ENCODE peak calls at places on chromosomes 2 and 18, in seven cellular contexts. One of them, this sample, is unnamed.

GRCh38 chr2:53994735-53995538 is 24.1 kb upstream of the PSME4 start:
- DNase-seq in dorsolateral prefrontal cortex: no peak
- DNase-seq in NCI-H345: no peak
- DNase-seq in left cardiac atrium: no peak
- DNase-seq in posterior cingulate gyrus: no peak
- DNase-seq in H4: no peak
- DNase-seq in foreskin fibroblast: no peak
- DNase-seq in this sample: no peak

GRCh38 chr2:1140389-1141003 is 189.8 kb downstream of the SNTG2 start:
- DNase-seq in NCI-H345: peak; percentile 9
- DNase-seq in dorsolateral prefrontal cortex: no peak
- DNase-seq in foreskin fibroblast: no peak
- DNase-seq in posterior cingulate gyrus: no peak
- DNase-seq in left cardiac atrium: no peak
- DNase-seq in H4: no peak
- DNase-seq in this sample: peak; percentile 56

GRCh38 chr18:60174832-60175231 is 197.7 kb downstream of the MC4R start:
- DNase-seq in NCI-H345: no peak
- DNase-seq in dorsolateral prefrontal cortex: no peak
- DNase-seq in left cardiac atrium: no peak
- DNase-seq in foreskin fibroblast: no peak
- DNase-seq in posterior cingulate gyrus: no peak
- DNase-seq in H4: no peak
- DNase-seq in this sample: no peak

GRCh38 chr18:468841-469796 is 31.4 kb downstream of the COLEC12 start:
- DNase-seq in H4: peak; percentile 26
- DNase-seq in posterior cingulate gyrus: no peak
- DNase-seq in left cardiac atrium: no peak
- DNase-seq in dorsolateral prefrontal cortex: no peak
- DNase-seq in foreskin fibroblast: no peak
- DNase-seq in NCI-H345: no peak
- DNase-seq in this sample: peak; percentile 51

GRCh38 chr18:7545734-7546133 is 21.4 kb upstream of the PTPRM start:
- DNase-seq in H4: no peak
- DNase-seq in dorsolateral prefrontal cortex: no peak
- DNase-seq in NCI-H345: no peak
- DNase-seq in foreskin fibroblast: no peak
- DNase-seq in posterior cingulate gyrus: no peak
- DNase-seq in left cardiac atrium: no peak
- DNase-seq in this sample: peak; percentile 30

GRCh38 chr2:236399409-236399808 is 135.2 kb upstream of the ASB18 start:
- DNase-seq in H4: no peak
- DNase-seq in foreskin fibroblast: no peak
- DNase-seq in dorsolateral prefrontal cortex: no peak
- DNase-seq in NCI-H345: no peak
- DNase-seq in posterior cingulate gyrus: no peak
- DNase-seq in left cardiac atrium: no peak
- DNase-seq in this sample: no peak

GRCh38 chr18:39480494-39481245 is 1915.1 kb upstream of the CELF4 start:
- DNase-seq in left cardiac atrium: no peak
- DNase-seq in dorsolateral prefrontal cortex: no peak
- DNase-seq in foreskin fibroblast: no peak
- DNase-seq in H4: no peak
- DNase-seq in posterior cingulate gyrus: no peak
- DNase-seq in NCI-H345: no peak
- DNase-seq in this sample: no peak

GRCh38 chr2:14633031-14633430 is 514 bp downstream of the LRATD1 start:
- DNase-seq in foreskin fibroblast: no peak
- DNase-seq in H4: no peak
- DNase-seq in dorsolateral prefrontal cortex: no peak
- DNase-seq in NCI-H345: peak; percentile 80
- DNase-seq in left cardiac atrium: no peak
- DNase-seq in posterior cingulate gyrus: no peak
- DNase-seq in this sample: peak; percentile 61

GRCh38 chr2:233063269-233063975 is 3.3 kb downstream of the INPP5D start:
- DNase-seq in foreskin fibroblast: no peak
- DNase-seq in NCI-H345: no peak
- DNase-seq in posterior cingulate gyrus: no peak
- DNase-seq in H4: no peak
- DNase-seq in left cardiac atrium: no peak
- DNase-seq in dorsolateral prefrontal cortex: no peak
- DNase-seq in this sample: no peak

GRCh38 chr2:231059756-231060155 is 3.1 kb downstream of the PSMD1 start:
- DNase-seq in H4: no peak
- DNase-seq in posterior cingulate gyrus: no peak
- DNase-seq in foreskin fibroblast: no peak
- DNase-seq in NCI-H345: no peak
- DNase-seq in left cardiac atrium: no peak
- DNase-seq in dorsolateral prefrontal cortex: no peak
- DNase-seq in this sample: no peak

GRCh38 chr2:232327089-232328037 is 51.2 kb upstream of the ALPP start:
- DNase-seq in posterior cingulate gyrus: no peak
- DNase-seq in foreskin fibroblast: peak; percentile 33
- DNase-seq in left cardiac atrium: peak; percentile 71
- DNase-seq in NCI-H345: peak; percentile 41
- DNase-seq in dorsolateral prefrontal cortex: peak; percentile 73
- DNase-seq in H4: peak; percentile 42
- DNase-seq in this sample: peak; percentile 80

GRCh38 chr2:46776687-46777327 is 138.8 kb downstream of the MCFD2 start:
- DNase-seq in dorsolateral prefrontal cortex: no peak
- DNase-seq in left cardiac atrium: peak; percentile 62
- DNase-seq in NCI-H345: peak; percentile 8
- DNase-seq in H4: peak; percentile 30
- DNase-seq in foreskin fibroblast: peak; percentile 59
- DNase-seq in posterior cingulate gyrus: no peak
- DNase-seq in this sample: peak; percentile 81

GRCh38 chr18:27763341-27763740 is 413.6 kb downstream of the CDH2 start:
- DNase-seq in H4: no peak
- DNase-seq in left cardiac atrium: no peak
- DNase-seq in NCI-H345: no peak
- DNase-seq in foreskin fibroblast: no peak
- DNase-seq in dorsolateral prefrontal cortex: no peak
- DNase-seq in posterior cingulate gyrus: no peak
- DNase-seq in this sample: no peak

GRCh38 chr2:67825476-67825875 is 237.3 kb downstream of the C1D start:
- DNase-seq in H4: peak; percentile 17
- DNase-seq in posterior cingulate gyrus: no peak
- DNase-seq in NCI-H345: no peak
- DNase-seq in left cardiac atrium: no peak
- DNase-seq in foreskin fibroblast: peak; percentile 48
- DNase-seq in dorsolateral prefrontal cortex: no peak
- DNase-seq in this sample: no peak

GRCh38 chr2:13652531-13653313 is 936.0 kb downstream of the TRIB2 start:
- DNase-seq in foreskin fibroblast: peak; percentile 30
- DNase-seq in NCI-H345: no peak
- DNase-seq in posterior cingulate gyrus: no peak
- DNase-seq in dorsolateral prefrontal cortex: no peak
- DNase-seq in H4: peak; percentile 40
- DNase-seq in left cardiac atrium: no peak
- DNase-seq in this sample: peak; percentile 8

GRCh38 chr18:28075501-28075900 is 101.4 kb downstream of the CDH2 start:
- DNase-seq in NCI-H345: no peak
- DNase-seq in left cardiac atrium: no peak
- DNase-seq in foreskin fibroblast: no peak
- DNase-seq in posterior cingulate gyrus: no peak
- DNase-seq in dorsolateral prefrontal cortex: no peak
- DNase-seq in H4: no peak
- DNase-seq in this sample: no peak

GRCh38 chr2:61109291-61109690 is 43.6 kb downstream of the SANBR start:
- DNase-seq in posterior cingulate gyrus: no peak
- DNase-seq in left cardiac atrium: no peak
- DNase-seq in H4: no peak
- DNase-seq in dorsolateral prefrontal cortex: no peak
- DNase-seq in foreskin fibroblast: peak; percentile 10
- DNase-seq in NCI-H345: no peak
- DNase-seq in this sample: no peak

GRCh38 chr18:8139971-8140406 is 469.2 kb upstream of the RAB12 start:
- DNase-seq in dorsolateral prefrontal cortex: no peak
- DNase-seq in foreskin fibroblast: peak; percentile 72
- DNase-seq in H4: no peak
- DNase-seq in left cardiac atrium: peak; percentile 33
- DNase-seq in posterior cingulate gyrus: no peak
- DNase-seq in NCI-H345: no peak
- DNase-seq in this sample: no peak

GRCh38 chr2:105929506-105929905 is 184.8 kb downstream of the NCK2 start:
- DNase-seq in foreskin fibroblast: no peak
- DNase-seq in H4: no peak
- DNase-seq in posterior cingulate gyrus: no peak
- DNase-seq in left cardiac atrium: peak; percentile 34
- DNase-seq in dorsolateral prefrontal cortex: no peak
- DNase-seq in NCI-H345: peak; percentile 17
- DNase-seq in this sample: no peak

GRCh38 chr2:185402474-185402873 is 336.1 kb upstream of the FSIP2 start:
- DNase-seq in NCI-H345: no peak
- DNase-seq in H4: no peak
- DNase-seq in left cardiac atrium: no peak
- DNase-seq in posterior cingulate gyrus: no peak
- DNase-seq in foreskin fibroblast: no peak
- DNase-seq in dorsolateral prefrontal cortex: no peak
- DNase-seq in this sample: no peak

GRCh38 chr2:238940806-238941205 is 92.9 kb downstream of the TWIST2 start:
- DNase-seq in foreskin fibroblast: no peak
- DNase-seq in left cardiac atrium: no peak
- DNase-seq in posterior cingulate gyrus: no peak
- DNase-seq in H4: no peak
- DNase-seq in NCI-H345: no peak
- DNase-seq in dorsolateral prefrontal cortex: no peak
- DNase-seq in this sample: no peak

GRCh38 chr2:1306029-1306686 is 107.1 kb upstream of the TPO start:
- DNase-seq in NCI-H345: no peak
- DNase-seq in left cardiac atrium: no peak
- DNase-seq in foreskin fibroblast: no peak
- DNase-seq in dorsolateral prefrontal cortex: no peak
- DNase-seq in H4: no peak
- DNase-seq in posterior cingulate gyrus: no peak
- DNase-seq in this sample: peak; percentile 90

GRCh38 chr18:3058328-3059191 is 45.6 kb upstream of the LPIN2 start:
- DNase-seq in foreskin fibroblast: no peak
- DNase-seq in dorsolateral prefrontal cortex: no peak
- DNase-seq in left cardiac atrium: no peak
- DNase-seq in H4: no peak
- DNase-seq in posterior cingulate gyrus: no peak
- DNase-seq in NCI-H345: no peak
- DNase-seq in this sample: no peak

GRCh38 chr2:10818986-10819385 is 6.4 kb upstream of the PDIA6 start:
- DNase-seq in NCI-H345: no peak
- DNase-seq in foreskin fibroblast: no peak
- DNase-seq in left cardiac atrium: no peak
- DNase-seq in H4: no peak
- DNase-seq in dorsolateral prefrontal cortex: no peak
- DNase-seq in posterior cingulate gyrus: no peak
- DNase-seq in this sample: no peak

GRCh38 chr2:43071629-43072550 is 154.5 kb downstream of the ZFP36L2 start:
- DNase-seq in foreskin fibroblast: peak; percentile 51
- DNase-seq in posterior cingulate gyrus: no peak
- DNase-seq in H4: no peak
- DNase-seq in NCI-H345: no peak
- DNase-seq in left cardiac atrium: peak; percentile 56
- DNase-seq in dorsolateral prefrontal cortex: no peak
- DNase-seq in this sample: no peak

GRCh38 chr2:70664525-70664924 is 103.5 kb downstream of the ADD2 start:
- DNase-seq in left cardiac atrium: no peak
- DNase-seq in H4: no peak
- DNase-seq in NCI-H345: no peak
- DNase-seq in dorsolateral prefrontal cortex: no peak
- DNase-seq in foreskin fibroblast: no peak
- DNase-seq in posterior cingulate gyrus: no peak
- DNase-seq in this sample: no peak

GRCh38 chr18:6370886-6371635 is 43.6 kb downstream of the L3MBTL4 start:
- DNase-seq in H4: peak; percentile 56
- DNase-seq in posterior cingulate gyrus: no peak
- DNase-seq in left cardiac atrium: peak; percentile 36
- DNase-seq in dorsolateral prefrontal cortex: no peak
- DNase-seq in foreskin fibroblast: no peak
- DNase-seq in NCI-H345: peak; percentile 96
- DNase-seq in this sample: no peak

GRCh38 chr18:61651880-61652268 is 240.9 kb downstream of the RNF152 start:
- DNase-seq in NCI-H345: peak; percentile 56
- DNase-seq in foreskin fibroblast: no peak
- DNase-seq in H4: no peak
- DNase-seq in dorsolateral prefrontal cortex: no peak
- DNase-seq in posterior cingulate gyrus: no peak
- DNase-seq in left cardiac atrium: no peak
- DNase-seq in this sample: no peak

GRCh38 chr2:200288670-200289429 is 17.6 kb upstream of the SPATS2L start:
- DNase-seq in H4: peak; percentile 70
- DNase-seq in foreskin fibroblast: peak; percentile 93
- DNase-seq in dorsolateral prefrontal cortex: no peak
- DNase-seq in left cardiac atrium: no peak
- DNase-seq in NCI-H345: no peak
- DNase-seq in posterior cingulate gyrus: no peak
- DNase-seq in this sample: peak; percentile 14

GRCh38 chr2:104976603-104977120 is 61.2 kb upstream of the MRPS9 start:
- DNase-seq in posterior cingulate gyrus: no peak
- DNase-seq in left cardiac atrium: no peak
- DNase-seq in NCI-H345: no peak
- DNase-seq in H4: peak; percentile 38
- DNase-seq in dorsolateral prefrontal cortex: no peak
- DNase-seq in foreskin fibroblast: no peak
- DNase-seq in this sample: peak; percentile 41

GRCh38 chr2:128172191-128172590 is 81.2 kb downstream of the UGGT1 start:
- DNase-seq in NCI-H345: no peak
- DNase-seq in dorsolateral prefrontal cortex: no peak
- DNase-seq in H4: peak; percentile 10
- DNase-seq in left cardiac atrium: no peak
- DNase-seq in posterior cingulate gyrus: no peak
- DNase-seq in foreskin fibroblast: no peak
- DNase-seq in this sample: peak; percentile 26

GRCh38 chr2:67471681-67472080 is 74.5 kb downstream of the ETAA1 start:
- DNase-seq in foreskin fibroblast: no peak
- DNase-seq in dorsolateral prefrontal cortex: no peak
- DNase-seq in posterior cingulate gyrus: no peak
- DNase-seq in H4: no peak
- DNase-seq in left cardiac atrium: no peak
- DNase-seq in NCI-H345: no peak
- DNase-seq in this sample: no peak

GRCh38 chr2:213238753-213239591 is 45.3 kb upstream of the SPAG16 start:
- DNase-seq in left cardiac atrium: peak; percentile 27
- DNase-seq in H4: peak; percentile 27
- DNase-seq in dorsolateral prefrontal cortex: no peak
- DNase-seq in NCI-H345: no peak
- DNase-seq in foreskin fibroblast: peak; percentile 87
- DNase-seq in posterior cingulate gyrus: no peak
- DNase-seq in this sample: no peak

GRCh38 chr2:43569921-43570320 is 25.9 kb downstream of the THADA start:
- DNase-seq in left cardiac atrium: no peak
- DNase-seq in NCI-H345: no peak
- DNase-seq in dorsolateral prefrontal cortex: no peak
- DNase-seq in H4: no peak
- DNase-seq in posterior cingulate gyrus: no peak
- DNase-seq in foreskin fibroblast: no peak
- DNase-seq in this sample: no peak

GRCh38 chr2:218754201-218754600 is 27.7 kb upstream of the CYP27A1 start:
- DNase-seq in posterior cingulate gyrus: no peak
- DNase-seq in NCI-H345: no peak
- DNase-seq in dorsolateral prefrontal cortex: no peak
- DNase-seq in H4: no peak
- DNase-seq in foreskin fibroblast: no peak
- DNase-seq in left cardiac atrium: no peak
- DNase-seq in this sample: no peak

GRCh38 chr2:37698931-37699481 is 27.6 kb upstream of the CDC42EP3 start:
- DNase-seq in dorsolateral prefrontal cortex: no peak
- DNase-seq in foreskin fibroblast: no peak
- DNase-seq in posterior cingulate gyrus: no peak
- DNase-seq in NCI-H345: no peak
- DNase-seq in left cardiac atrium: no peak
- DNase-seq in H4: no peak
- DNase-seq in this sample: no peak

GRCh38 chr18:24567199-24567598 is 106.8 kb downstream of the HRH4 start:
- DNase-seq in posterior cingulate gyrus: no peak
- DNase-seq in left cardiac atrium: no peak
- DNase-seq in dorsolateral prefrontal cortex: no peak
- DNase-seq in H4: peak; percentile 10
- DNase-seq in foreskin fibroblast: no peak
- DNase-seq in NCI-H345: no peak
- DNase-seq in this sample: peak; percentile 85

GRCh38 chr2:133936601-133937000 is 317.3 kb upstream of the MGAT5 start:
- DNase-seq in posterior cingulate gyrus: no peak
- DNase-seq in NCI-H345: no peak
- DNase-seq in H4: no peak
- DNase-seq in left cardiac atrium: no peak
- DNase-seq in dorsolateral prefrontal cortex: no peak
- DNase-seq in foreskin fibroblast: no peak
- DNase-seq in this sample: no peak